ENCODE peak calls at places on chromosome 10, in six cellular contexts. U is SK-N-SH, K is GM23248, A is OCI-LY7, E is GM23338, Y is neural progenitor cell. H is an unnamed sample.

GRCh38 chr10:113736576-113736975 is 14.9 kb upstream of the PLEKHS1 start:
- DNase-seq in U (no peak), K (peak; percentile 7), A (no peak), E (no peak), Y (no peak), H (no peak)

GRCh38 chr10:69807696-69808095 is 6.0 kb downstream of the COL13A1 start:
- DNase-seq in U (peak; percentile 32), K (peak; percentile 48), A (no peak), E (peak; percentile 40), Y (no peak), H (no peak)

GRCh38 chr10:70908426-70909296 is 20.3 kb upstream of the PCBD1 start:
- DNase-seq in U (peak; percentile 7), K (no peak), A (no peak), E (no peak), Y (no peak), H (no peak)

GRCh38 chr10:4780782-4781181 is 45.2 kb upstream of the AKR1E2 start:
- DNase-seq in U (peak; percentile 21), K (peak; percentile 47), A (no peak), E (no peak), Y (no peak), H (no peak)

GRCh38 chr10:91909178-91909677 is at the start of gene FGFBP3:
- DNase-seq in U (peak; percentile 72), K (peak; percentile 45), A (peak; percentile 16), E (peak; percentile 85), Y (peak; percentile 85), H (peak; percentile 56)

GRCh38 chr10:47366731-47367460 is 17.2 kb downstream of the ZNF488 start:
- DNase-seq in U (no peak), K (no peak), A (no peak), E (no peak), Y (no peak), H (no peak)

GRCh38 chr10:71696635-71697326 is 22.8 kb downstream of the C10orf105 start:
- DNase-seq in U (peak; percentile 88), K (peak; percentile 55), A (peak; percentile 77), E (peak; percentile 87), Y (peak; percentile 87), H (peak; percentile 73)

GRCh38 chr10:61458031-61458430 is 4.8 kb upstream of the TMEM26 start:
- DNase-seq in U (no peak), K (no peak), A (no peak), E (no peak), Y (no peak), H (no peak)

GRCh38 chr10:63896992-63897391 is 375.8 kb downstream of the REEP3 start:
- DNase-seq in U (no peak), K (no peak), A (no peak), E (no peak), Y (no peak), H (no peak)

GRCh38 chr10:4109469-4109868 is 324.5 kb upstream of the KLF6 start:
- DNase-seq in U (no peak), K (peak; percentile 22), A (no peak), E (no peak), Y (no peak), H (no peak)

GRCh38 chr10:129843131-129843541 is 120.9 kb downstream of the EBF3 start:
- DNase-seq in U (no peak), K (no peak), A (no peak), E (no peak), Y (no peak), H (no peak)

GRCh38 chr10:59674211-59674836 is 35.3 kb downstream of the SLC16A9 start:
- DNase-seq in U (no peak), K (peak; percentile 66), A (no peak), E (no peak), Y (no peak), H (peak; percentile 71)

GRCh38 chr10:102599565-102600327 is 44.5 kb upstream of the TRIM8 start:
- DNase-seq in U (no peak), K (no peak), A (no peak), E (no peak), Y (no peak), H (peak; percentile 80)
- H2AFZ ChIP-seq in U (no peak overlapping the region), K (no peak overlapping the region), A (no peak overlapping the region), E (no peak overlapping the region), Y (no peak overlapping the region), H (no peak overlapping the region)

GRCh38 chr10:90062786-90063185 is 361.4 kb downstream of the KIF20B start:
- DNase-seq in U (no peak), K (no peak), A (no peak), E (no peak), Y (no peak), H (no peak)
- TF ChIP-seq EZH2phosphoT487 in U (no peak), K (no peak), A (no peak), E (no peak), Y (no peak), H (no peak)

GRCh38 chr10:132645630-132646442 is 108.2 kb downstream of the INPP5A start:
- DNase-seq in U (no peak), K (no peak), A (no peak), E (no peak), Y (no peak), H (no peak)

GRCh38 chr10:132644544-132645530 is 107.2 kb downstream of the INPP5A start:
- DNase-seq in U (no peak), K (no peak), A (no peak), E (no peak), Y (no peak), H (no peak)

GRCh38 chr10:132641966-132642731 is 104.6 kb downstream of the INPP5A start:
- DNase-seq in U (no peak), K (no peak), A (no peak), E (no peak), Y (no peak), H (no peak)

GRCh38 chr10:132642732-132643008 is 105.1 kb downstream of the INPP5A start:
- DNase-seq in U (no peak), K (no peak), A (no peak), E (no peak), Y (no peak), H (no peak)

GRCh38 chr10:132643709-132644543 is 106.3 kb downstream of the INPP5A start:
- DNase-seq in U (peak; percentile 72), K (no peak), A (no peak), E (no peak), Y (peak; percentile 43), H (no peak)
- H2AFZ ChIP-seq in U (no peak overlapping the region), K (no peak overlapping the region), A (no peak overlapping the region), E (no peak overlapping the region), Y (no peak overlapping the region), H (no peak overlapping the region)

GRCh38 chr10:31698169-31698890 is 230.3 kb downstream of the ARHGAP12 start:
- DNase-seq in U (no peak), K (peak; percentile 95), A (no peak), E (no peak), Y (no peak), H (peak; percentile 50)
- TF ChIP-seq EZH2phosphoT487 in U (no peak), K (no peak), A (no peak), E (no peak), Y (no peak), H (no peak)

GRCh38 chr10:122756656-122757055 is 57.0 kb upstream of the C10orf120 start:
- DNase-seq in U (no peak), K (no peak), A (no peak), E (no peak), Y (no peak), H (no peak)
- H2AFZ ChIP-seq in U (no peak overlapping the region), K (no peak overlapping the region), A (no peak overlapping the region), E (no peak overlapping the region), Y (no peak overlapping the region), H (no peak overlapping the region)

GRCh38 chr10:79068562-79069324 is at the start of gene ZMIZ1:
- DNase-seq in U (peak; percentile 88), K (peak; percentile 98), A (peak; percentile 93), E (peak; percentile 93), Y (peak; percentile 95), H (peak; percentile 93)

GRCh38 chr10:79068203-79068561 is 584 bp upstream of the ZMIZ1 start:
- DNase-seq in U (no peak), K (peak; percentile 55), A (peak; percentile 61), E (peak; percentile 57), Y (no peak), H (peak; percentile 48)

GRCh38 chr10:79070611-79071534 is 2.1 kb downstream of the ZMIZ1 start:
- DNase-seq in U (peak; percentile 80), K (peak; percentile 95), A (no peak), E (peak; percentile 68), Y (peak; percentile 80), H (peak; percentile 92)

GRCh38 chr10:79070091-79070610 is 1.4 kb downstream of the ZMIZ1 start:
- DNase-seq in U (peak; percentile 70), K (peak; percentile 63), A (no peak), E (peak; percentile 34), Y (peak; percentile 85), H (peak; percentile 66)

DNA sequence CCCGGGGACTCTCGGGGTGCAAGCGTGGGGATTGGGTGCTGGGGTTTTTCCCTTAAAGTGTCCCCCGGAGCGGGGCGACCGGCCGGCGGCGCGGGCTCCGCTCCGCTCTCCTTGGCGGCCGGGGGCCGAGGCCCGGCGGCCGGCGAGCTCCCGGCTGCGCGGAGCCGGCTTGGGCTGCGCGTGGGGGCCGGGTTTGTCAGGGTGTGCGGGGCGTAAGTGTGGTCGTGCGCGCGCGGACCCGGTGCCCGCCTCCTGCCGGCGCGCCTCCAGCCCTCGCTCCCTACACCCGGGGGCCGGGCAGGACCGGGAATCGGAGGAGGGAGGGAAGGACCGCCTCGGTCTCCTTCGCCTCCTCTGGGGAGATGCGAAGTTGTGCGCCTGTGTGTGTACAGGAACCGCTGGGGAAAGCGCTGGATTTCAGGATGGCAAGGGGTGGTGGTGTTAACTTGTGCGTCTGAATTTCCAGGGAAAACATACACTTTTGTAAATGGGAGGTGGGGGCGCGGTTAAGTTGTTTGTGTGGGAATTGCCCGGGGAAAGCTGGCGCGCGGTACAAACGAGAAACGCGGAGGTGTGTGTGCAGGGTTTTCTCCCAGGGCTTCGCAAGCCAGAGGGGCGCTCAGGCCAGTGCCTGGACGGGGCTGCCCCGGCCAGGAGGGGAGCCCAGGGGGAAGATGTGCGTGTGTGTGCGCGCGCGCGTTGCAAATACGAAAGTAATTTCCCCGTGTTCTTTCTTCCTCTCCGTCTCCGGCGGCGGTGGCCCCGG is 742 bp downstream of the ZMIZ1 start:
- DNase-seq in U (peak; percentile 73), K (peak; percentile 75), A (peak; percentile 44), E (peak; percentile 44), Y (peak; percentile 70), H (peak; percentile 72)
- TF ChIP-seq EZH2phosphoT487 in U (no peak), K (no peak), A (no peak), E (no peak), Y (no peak), H (no peak)

H was measured in hepatocyte.